ENCODE peak calls at places on chromosomes 13 and 19, in six cellular contexts. Q, R, L, F, X and A are unnamed samples.

GRCh38 chr19:29836409-29836825 is 24.6 kb downstream of the CCNE1 start:
- DNase-seq in Q (no peak), R (no peak), L (no peak), F (no peak), X (no peak), A (no peak)

GRCh38 chr19:28456264-28456663 is 756.7 kb downstream of the UQCRFS1 start:
- DNase-seq in Q (no peak), R (no peak), L (no peak), F (no peak), X (no peak), A (no peak)

GRCh38 chr19:35644987-35645679 is 3.0 kb upstream of the COX6B1 start:
- DNase-seq in Q (peak; percentile 90), R (peak; percentile 77), L (peak; percentile 60), F (peak; percentile 64), X (peak; percentile 92), A (peak; percentile 63)

GRCh38 chr13:59346861-59347470 is 816.8 kb downstream of the DIAPH3 start:
- DNase-seq in Q (no peak), R (no peak), L (peak; percentile 7), F (no peak), X (no peak), A (no peak)

GRCh38 chr13:30830638-30830965 is 75.5 kb upstream of the MEDAG start:
- DNase-seq in Q (no peak), R (no peak), L (peak; percentile 74), F (peak; percentile 78), X (no peak), A (no peak)

GRCh38 chr13:107867701-107868661 is 347.4 kb downstream of the LIG4 start:
- DNase-seq in Q (peak; percentile 6), R (peak; percentile 24), L (no peak), F (peak; percentile 20), X (no peak), A (peak; percentile 36)

GRCh38 chr13:91632071-91632470 is 233.7 kb downstream of the GPC5 start:
- DNase-seq in Q (no peak), R (no peak), L (peak; percentile 10), F (peak; percentile 1), X (no peak), A (no peak)

GRCh38 chr13:29319451-29319850 is 276.0 kb downstream of the SLC7A1 start:
- DNase-seq in Q (no peak), R (no peak), L (no peak), F (no peak), X (no peak), A (no peak)

GRCh38 chr13:99256709-99257108 is 1.5 kb downstream of the GPR18 start:
- DNase-seq in Q (no peak), R (no peak), L (no peak), F (no peak), X (no peak), A (peak; percentile 50)

GRCh38 chr19:56191115-56191514 is 6.5 kb downstream of the ZSCAN5B start:
- DNase-seq in Q (no peak), R (no peak), L (no peak), F (no peak), X (no peak), A (no peak)